ENCODE peak calls at places on chromosomes 1 and 21, in five cellular contexts. X is transverse colon, R is uterus, W is sigmoid colon, V is astrocyte of the spinal cord. O is an unnamed sample.

GRCh38 chr1:39107891-39108290 is 81.7 kb downstream of the NDUFS5 start:
- DNase-seq in V (no peak), R (no peak), W (no peak), X (no peak), O (no peak)

GRCh38 chr1:110495926-110496600 is 22.9 kb downstream of the KCNA10 start:
- DNase-seq in W (peak), R (peak), V (peak), X (peak), O (peak)

GRCh38 chr1:220338759-220339158 is 66.5 kb upstream of the RAB3GAP2 start:
- DNase-seq in W (no peak), R (no peak), X (no peak), V (no peak), O (no peak)

GRCh38 chr1:53014791-53015507 is 47.1 kb upstream of the PODN start:
- DNase-seq in X (peak), W (peak), V (peak), R (peak), O (peak)

GRCh38 chr1:18597159-18598042 is 33.2 kb upstream of the PAX7 start:
- DNase-seq in W (peak), V (peak), X (peak), R (peak), O (peak)

GRCh38 chr1:227793079-227793947 is 22.2 kb upstream of the PRSS38 start:
- DNase-seq in W (no peak), X (no peak), R (no peak), V (no peak), O (no peak)

GRCh38 chr1:190175320-190175719 is 302.3 kb downstream of the BRINP3 start:
- DNase-seq in R (no peak), V (peak), W (no peak), X (no peak), O (no peak)

GRCh38 chr1:24544239-24544638 is 11.6 kb upstream of the NCMAP start:
- DNase-seq in W (no peak), R (no peak), X (no peak), V (no peak), O (no peak)

GRCh38 chr1:105138445-105138821 is 1388.7 kb downstream of the AMY1C start:
- DNase-seq in X (no peak), W (no peak), V (no peak), R (no peak), O (no peak)

GRCh38 chr1:59678809-59679228 is 135.9 kb upstream of the HOOK1 start:
- DNase-seq in V (peak), R (no peak), W (no peak), X (no peak), O (no peak)

GRCh38 chr1:247857069-247857985 is at the start of gene TRIM58:
- DNase-seq in W (peak), R (no peak), V (peak), X (peak), O (no peak)

GRCh38 chr1:210234254-210234747 is 1.7 kb downstream of the SERTAD4 start:
- DNase-seq in V (no peak), R (peak), W (no peak), X (no peak), O (no peak)

GRCh38 chr1:7036393-7036792 is 251.1 kb downstream of the CAMTA1 start:
- DNase-seq in X (no peak), V (no peak), R (no peak), W (no peak), O (no peak)

GRCh38 chr1:159339517-159339916 is 37.4 kb downstream of the FCER1A start:
- DNase-seq in W (no peak), V (peak), R (no peak), X (no peak), O (no peak)

GRCh38 chr1:89068291-89068690 is 3.3 kb upstream of the GBP1 start:
- DNase-seq in V (peak), W (no peak), X (no peak), R (no peak), O (no peak)

GRCh38 chr1:183191833-183192232 is 5.8 kb downstream of the LAMC2 start:
- DNase-seq in W (no peak), R (no peak), X (no peak), V (peak), O (no peak)

GRCh38 chr1:63128562-63128961 is 193.8 kb upstream of the FOXD3 start:
- DNase-seq in X (no peak), R (no peak), V (no peak), W (no peak), O (no peak)

GRCh38 chr1:246297314-246298273 is 209.5 kb downstream of the SMYD3 start:
- DNase-seq in X (no peak), W (no peak), V (no peak), R (no peak), O (no peak)

GRCh38 chr1:68015369-68015768 is 35.1 kb downstream of the DIRAS3 start:
- DNase-seq in V (no peak), X (no peak), W (no peak), R (no peak), O (no peak)

GRCh38 chr1:47696911-47697441 is 259.1 kb downstream of the FOXD2 start:
- DNase-seq in X (peak), W (peak), V (no peak), R (no peak), O (no peak)

GRCh38 chr1:228860911-228861829 is 125.9 kb downstream of the RHOU start:
- DNase-seq in X (peak), V (peak), R (no peak), W (no peak), O (no peak)

GRCh38 chr21:45727390-45727789 is 83.9 kb downstream of the PCBP3 start:
- DNase-seq in X (no peak), V (no peak), R (no peak), W (no peak), O (no peak)

GRCh38 chr1:181152892-181153633 is 64.6 kb downstream of the IER5 start:
- DNase-seq in X (peak), R (peak), V (peak), W (peak), O (peak)

GRCh38 chr1:173127369-173128307 is 76.9 kb upstream of the TNFSF18 start:
- DNase-seq in X (no peak), W (no peak), R (no peak), V (no peak), O (no peak)

GRCh38 chr21:17402885-17403477 is 109.9 kb upstream of the CXADR start:
- DNase-seq in W (no peak), R (no peak), V (no peak), X (no peak), O (no peak)

GRCh38 chr1:59523745-59524450 is 227.0 kb downstream of the FGGY start:
- DNase-seq in V (no peak), W (no peak), X (no peak), R (no peak), O (no peak)

GRCh38 chr21:45525910-45526306 is 16.3 kb downstream of the SLC19A1 start:
- DNase-seq in R (no peak), X (peak), V (no peak), W (peak), O (no peak)

GRCh38 chr1:246837418-246838117 is 94.2 kb downstream of the AHCTF1 start:
- DNase-seq in R (no peak), X (no peak), V (peak), W (no peak), O (no peak)

GRCh38 chr1:206716519-206717236 is 32.0 kb downstream of the MAPKAPK2 start:
- DNase-seq in V (no peak), X (no peak), W (peak), R (no peak), O (no peak)

GRCh38 chr1:225724251-225724650 is 53.4 kb upstream of the SRP9 start:
- DNase-seq in W (no peak), R (no peak), X (no peak), V (no peak), O (no peak)

DNA sequence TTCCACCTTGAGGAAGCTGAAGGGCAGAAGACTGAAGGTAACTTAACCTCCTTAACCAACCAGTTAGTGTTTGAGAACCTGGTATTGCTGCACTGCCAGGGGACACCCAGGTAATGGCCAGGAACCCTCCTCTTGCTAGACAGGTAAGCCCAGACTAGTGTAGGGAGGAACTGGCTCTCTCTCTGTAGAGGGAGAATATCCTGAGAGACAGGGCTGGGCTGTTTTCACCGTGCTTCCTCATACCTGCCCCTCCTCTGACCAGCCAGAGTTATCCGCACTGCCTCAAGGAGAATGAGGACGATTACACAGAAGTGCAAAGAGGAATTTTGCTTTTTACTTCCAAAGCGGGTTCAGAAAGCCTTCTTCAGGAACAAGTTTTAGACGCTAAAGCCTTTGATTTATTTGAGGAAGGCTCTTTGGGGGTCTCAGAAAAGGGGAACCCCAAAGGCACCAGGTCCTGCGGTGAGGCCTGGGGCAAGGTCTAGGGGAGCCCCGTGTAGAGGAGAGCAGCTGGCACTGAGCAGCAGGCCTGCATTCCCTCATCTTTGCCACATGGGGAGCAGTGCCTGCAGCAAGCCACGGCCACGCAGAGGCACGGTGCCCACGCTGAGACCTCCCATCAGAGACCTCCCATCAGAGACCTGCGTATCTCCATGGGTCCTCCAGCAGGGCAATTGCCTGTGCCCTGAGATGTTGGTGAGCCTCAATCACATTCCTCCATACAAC is 13.5 kb downstream of the GNG4 start:
- DNase-seq in V (no peak), R (no peak), W (peak), X (peak), O (no peak)
- TF ChIP-seq CTCF in V (no peak), R (no peak), W (no peak), X (no peak), O (no peak)

GRCh38 chr1:38037481-38037939 is 9.1 kb downstream of the POU3F1 start:
- DNase-seq in W (no peak), V (no peak), R (no peak), X (no peak), O (no peak)
- TF ChIP-seq CTCF in W (no peak), V (peak), R (no peak), X (no peak), O (peak)

DNA sequence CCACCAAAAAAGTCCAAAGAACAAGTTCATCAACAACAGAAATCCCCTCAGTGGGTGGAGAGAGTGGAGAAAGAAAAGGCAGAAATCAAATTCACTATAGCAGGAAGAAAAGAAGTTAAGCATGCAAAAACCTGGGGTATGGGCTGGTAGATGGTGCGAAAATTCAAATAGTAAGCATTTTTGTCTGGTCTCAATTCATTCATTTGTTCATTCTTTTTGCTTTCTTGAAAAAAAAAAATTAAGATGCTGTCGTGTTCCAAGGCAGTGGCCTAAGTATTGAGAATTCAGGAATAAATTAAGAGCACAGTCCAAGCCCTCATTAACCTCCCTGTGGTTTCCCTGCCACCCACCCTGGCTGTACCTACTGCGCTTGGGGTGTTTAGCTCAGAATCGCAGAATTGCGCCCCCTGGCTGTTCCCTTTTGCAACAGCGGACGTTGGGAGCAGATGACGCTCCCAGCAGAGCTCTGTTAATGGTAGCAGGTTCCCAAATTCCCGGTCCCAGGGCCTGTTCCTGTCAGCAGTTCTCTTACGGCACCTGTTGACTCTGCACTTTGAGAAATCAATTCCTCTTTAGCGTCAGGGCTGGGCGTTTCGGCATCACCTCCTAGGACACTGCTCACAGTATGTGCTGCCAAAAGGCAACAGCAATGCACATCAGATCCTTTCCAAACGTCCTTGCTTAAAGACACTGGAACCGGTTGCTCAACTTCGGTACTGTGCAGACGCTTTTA is 34.0 kb upstream of the SSX2IP start:
- DNase-seq in V (no peak), X (peak), R (no peak), W (no peak), O (no peak)
- TF ChIP-seq CTCF in V (peak), X (peak), R (peak), W (no peak), O (peak)

DNA sequence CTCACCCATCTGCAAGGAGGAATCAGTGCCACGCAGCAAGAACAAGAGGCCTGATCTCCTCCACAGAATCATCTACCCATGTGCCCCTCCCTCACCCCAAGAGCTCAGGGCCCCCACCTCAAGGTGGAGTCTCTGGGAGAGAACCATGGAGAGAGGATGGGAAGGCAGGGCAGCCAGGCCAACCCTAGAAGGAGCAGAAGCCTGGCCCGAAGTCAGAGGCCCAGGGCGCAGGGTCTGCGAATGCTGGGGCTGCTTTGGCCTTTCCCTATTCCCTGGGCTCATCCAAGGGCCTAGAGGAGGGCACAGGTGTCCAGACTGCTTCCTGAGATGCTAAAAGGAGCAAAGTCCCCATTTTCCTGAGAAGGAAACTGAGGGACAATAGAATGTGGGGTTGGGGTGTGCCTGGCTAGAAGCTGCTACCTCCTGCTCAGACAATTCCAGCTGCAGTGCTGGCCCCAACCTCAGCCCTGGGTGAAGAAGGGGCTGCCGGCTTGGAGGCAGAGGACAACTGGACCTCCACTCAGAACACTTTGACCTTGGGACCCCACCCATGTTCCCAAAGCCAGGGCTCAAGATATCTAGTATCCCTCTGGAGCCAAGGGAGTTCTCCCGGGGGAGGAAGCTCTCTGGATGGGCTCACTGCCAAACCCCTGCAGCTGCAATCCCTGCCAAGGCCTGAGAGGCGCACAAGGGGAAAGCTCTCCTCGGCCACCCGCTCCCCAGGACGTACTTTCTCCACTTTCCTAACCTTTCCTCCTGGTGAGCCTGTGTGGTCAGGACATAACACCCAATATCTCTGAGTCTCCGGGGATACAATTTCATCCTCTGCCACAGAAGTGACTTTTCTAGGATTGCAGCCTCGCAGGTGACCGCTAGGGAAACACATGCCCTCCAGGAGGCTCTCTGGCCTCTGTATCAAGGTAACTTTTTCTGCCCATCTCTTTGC is 16.6 kb upstream of the LEMD1 start:
- DNase-seq in X (peak), R (peak), V (peak), W (peak), O (peak)
- TF ChIP-seq CTCF in X (peak), R (peak), V (peak), W (peak), O (peak)

GRCh38 chr21:40466893-40467483 is 380.0 kb downstream of the DSCAM start:
- DNase-seq in W (no peak), X (no peak), V (peak), R (no peak), O (no peak)
- TF ChIP-seq CTCF in W (no peak), X (peak), V (peak), R (no peak), O (peak)

GRCh38 chr1:230761443-230762167 is 14.4 kb downstream of the CAPN9 start:
- DNase-seq in W (no peak), X (no peak), R (no peak), V (no peak), O (no peak)

GRCh38 chr1:230758705-230759354 is 11.6 kb downstream of the CAPN9 start:
- DNase-seq in X (no peak), V (no peak), R (no peak), W (no peak), O (no peak)

GRCh38 chr1:230763927-230764591 is 16.9 kb downstream of the CAPN9 start:
- DNase-seq in W (no peak), V (no peak), R (no peak), X (no peak), O (no peak)

GRCh38 chr1:230757856-230758704 is 10.9 kb downstream of the CAPN9 start:
- DNase-seq in V (no peak), X (no peak), R (no peak), W (no peak), O (no peak)

GRCh38 chr1:230760360-230760827 is 13.2 kb downstream of the CAPN9 start:
- DNase-seq in W (no peak), X (peak), R (no peak), V (no peak), O (no peak)
- TF ChIP-seq CTCF in W (no peak), X (no peak), R (no peak), V (no peak), O (no peak)

GRCh38 chr1:163535807-163536206 is 214.1 kb downstream of the NUF2 start:
- DNase-seq in W (no peak), X (no peak), V (peak), R (no peak), O (no peak)
- TF ChIP-seq CTCF in W (peak), X (no peak), V (peak), R (peak), O (peak)

GRCh38 chr21:36994501-36995189 is 11.9 kb upstream of the RIPPLY3 start:
- DNase-seq in W (no peak), V (no peak), R (no peak), X (no peak), O (no peak)
- TF ChIP-seq CTCF in W (no peak), V (no peak), R (no peak), X (no peak), O (no peak)